ENCODE peak calls at places on chromosomes 11 and 22, in five cellular contexts. B is uterus, U is IMR-90, Y is HAP-1, T is GM23248. L is an unnamed sample.

GRCh38 chr22:41237707-41238569 is 2.8 kb downstream of the CHADL start:
- DNase-seq in U (peak; percentile 13), B (no peak), T (peak; percentile 59), Y (peak; percentile 27), L (peak; percentile 42)

GRCh38 chr11:2995893-2996554 is 3.9 kb upstream of the NAP1L4 start:
- DNase-seq in Y (no peak), U (no peak), B (no peak), T (no peak), L (no peak)

GRCh38 chr11:118223992-118224391 is 819 bp downstream of the JAML start:
- DNase-seq in T (no peak), B (no peak), Y (no peak), U (no peak), L (no peak)

GRCh38 chr11:112113539-112114457 is 27.1 kb downstream of the SDHD start:
- DNase-seq in T (peak; percentile 80), B (no peak), Y (peak; percentile 70), U (peak; percentile 69), L (no peak)

GRCh38 chr22:24553597-24554315 is 1.2 kb downstream of the GUCD1 start:
- DNase-seq in T (peak; percentile 64), B (no peak), U (peak; percentile 40), Y (no peak), L (peak; percentile 27)

GRCh38 chr22:49055406-49055805 is 772.3 kb downstream of the BRD1 start:
- DNase-seq in T (no peak), B (no peak), Y (no peak), U (no peak), L (no peak)

GRCh38 chr11:2216400-2217064 is 44.9 kb upstream of the TH start:
- DNase-seq in Y (no peak), T (no peak), B (no peak), U (no peak), L (no peak)

GRCh38 chr11:134995746-134996145 is 583.7 kb upstream of the B3GAT1 start:
- DNase-seq in U (no peak), B (no peak), Y (peak; percentile 79), T (no peak), L (peak; percentile 56)

GRCh38 chr11:93487032-93487483 is 56.1 kb downstream of the SMCO4 start:
- DNase-seq in B (peak; percentile 42), U (no peak), T (no peak), Y (no peak), L (no peak)

GRCh38 chr22:20399866-20400605 is 6.1 kb downstream of the ZNF74 start:
- DNase-seq in Y (no peak), B (no peak), T (no peak), U (no peak), L (no peak)

GRCh38 chr22:32478994-32479393 is 4.4 kb downstream of the FBXO7 start:
- DNase-seq in U (peak; percentile 28), T (peak; percentile 73), Y (no peak), B (no peak), L (no peak)

GRCh38 chr11:86818466-86819282 is 18.3 kb downstream of the PRSS23 start:
- DNase-seq in B (no peak), Y (peak; percentile 71), U (peak; percentile 81), T (peak; percentile 90), L (peak; percentile 80)

GRCh38 chr11:62012451-62013265 is 45.2 kb upstream of the FTH1 start:
- DNase-seq in Y (no peak), T (peak; percentile 73), U (peak; percentile 42), B (no peak), L (no peak)

GRCh38 chr11:2374456-2375201 is 2.5 kb upstream of the CD81 start:
- DNase-seq in B (no peak), Y (no peak), U (no peak), T (no peak), L (no peak)

GRCh38 chr11:59285716-59286260 is 72.9 kb upstream of the OR5AN1 start:
- DNase-seq in U (no peak), B (no peak), T (peak; percentile 11), Y (no peak), L (no peak)
- H3K9me3 ChIP-seq in U (no peaks in the 10 kb centered on the region), B (no peaks in the 10 kb centered on the region), T (no peaks in the 10 kb centered on the region), Y (no peaks in the 10 kb centered on the region), L (no peaks in the 10 kb centered on the region)

GRCh38 chr11:68373189-68373809 is 60.9 kb downstream of the LRP5 start:
- DNase-seq in Y (no peak), U (peak; percentile 61), T (peak; percentile 68), B (peak; percentile 66), L (peak; percentile 87)
- H3K4me1 ChIP-seq in Y (no peaks in the 10 kb centered on the region), U (peaks cover 16% of the 10 kb centered on the region), T (peaks cover 15% of the 10 kb centered on the region), B (peaks cover 45% of the 10 kb centered on the region), L (peaks cover 33% of the 10 kb centered on the region)

GRCh38 chr11:71140206-71140919 is 112.0 kb downstream of the SHANK2 start:
- DNase-seq in B (no peak), U (no peak), T (no peak), Y (no peak), L (peak; percentile 64)
- H3K9me3 ChIP-seq in B (no peaks in the 10 kb centered on the region), U (no peaks in the 10 kb centered on the region), T (no peaks in the 10 kb centered on the region), Y (no peaks in the 10 kb centered on the region), L (no peaks in the 10 kb centered on the region)

GRCh38 chr11:103471546-103471945 is 362.3 kb downstream of the DYNC2H1 start:
- DNase-seq in Y (no peak), U (no peak), B (no peak), T (no peak), L (no peak)
- H3K4me1 ChIP-seq in Y (peaks cover 12% of the 10 kb centered on the region), U (no peaks in the 10 kb centered on the region), B (no peaks in the 10 kb centered on the region), T (no peaks in the 10 kb centered on the region), L (peaks cover 7% of the 10 kb centered on the region)

DNA sequence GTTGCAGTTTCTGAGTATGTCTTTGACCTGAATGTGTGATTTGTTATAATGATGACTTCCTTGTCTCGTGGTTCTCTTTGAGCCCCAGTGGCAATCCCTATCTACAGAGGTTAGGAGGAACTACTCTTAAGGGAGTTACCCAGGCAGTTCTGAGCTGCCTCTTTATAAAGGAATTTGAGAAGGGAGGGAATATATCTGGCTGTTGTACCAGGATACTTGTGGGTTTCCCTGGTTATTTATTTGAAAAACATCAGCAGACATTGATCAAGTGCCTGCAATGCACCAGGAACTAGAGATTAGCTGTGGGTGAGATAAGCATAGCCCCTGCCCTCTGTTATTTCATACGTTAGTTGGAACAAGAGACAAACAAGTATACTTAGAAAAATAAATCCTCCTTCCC is 243.6 kb upstream of the ARHGAP20 start:
- DNase-seq in Y (no peak), U (no peak), B (no peak), T (no peak), L (no peak)
- H3K9me3 ChIP-seq in Y (no peaks in the 10 kb centered on the region), U (no peaks in the 10 kb centered on the region), B (no peaks in the 10 kb centered on the region), T (no peaks in the 10 kb centered on the region), L (no peaks in the 10 kb centered on the region)

GRCh38 chr11:85769758-85770157 is 41.2 kb downstream of the SYTL2 start:
- DNase-seq in T (no peak), U (no peak), Y (no peak), B (no peak), L (peak; percentile 77)

GRCh38 chr11:85774256-85775097 is 36.5 kb downstream of the SYTL2 start:
- DNase-seq in B (no peak), Y (no peak), U (no peak), T (no peak), L (no peak)

GRCh38 chr11:85768473-85769146 is 42.3 kb downstream of the SYTL2 start:
- DNase-seq in U (no peak), Y (no peak), T (no peak), B (no peak), L (no peak)

GRCh38 chr11:85771568-85771967 is 39.4 kb downstream of the SYTL2 start:
- DNase-seq in B (no peak), U (no peak), Y (no peak), T (no peak), L (no peak)

GRCh38 chr11:85772700-85773099 is 38.2 kb downstream of the SYTL2 start:
- DNase-seq in U (peak; percentile 87), Y (no peak), B (no peak), T (no peak), L (peak; percentile 87)
- H3K4me1 ChIP-seq in U (peaks cover 16% of the 10 kb centered on the region), Y (peaks cover 13% of the 10 kb centered on the region), B (no peaks in the 10 kb centered on the region), T (no peaks in the 10 kb centered on the region), L (peaks cover 45% of the 10 kb centered on the region)

GRCh38 chr11:34649597-34649996 is 28.7 kb downstream of the EHF start:
- DNase-seq in T (no peak), B (no peak), Y (no peak), U (no peak), L (no peak)
- H3K9me3 ChIP-seq in T (no peaks in the 10 kb centered on the region), B (no peaks in the 10 kb centered on the region), Y (no peaks in the 10 kb centered on the region), U (no peaks in the 10 kb centered on the region), L (no peaks in the 10 kb centered on the region)

DNA sequence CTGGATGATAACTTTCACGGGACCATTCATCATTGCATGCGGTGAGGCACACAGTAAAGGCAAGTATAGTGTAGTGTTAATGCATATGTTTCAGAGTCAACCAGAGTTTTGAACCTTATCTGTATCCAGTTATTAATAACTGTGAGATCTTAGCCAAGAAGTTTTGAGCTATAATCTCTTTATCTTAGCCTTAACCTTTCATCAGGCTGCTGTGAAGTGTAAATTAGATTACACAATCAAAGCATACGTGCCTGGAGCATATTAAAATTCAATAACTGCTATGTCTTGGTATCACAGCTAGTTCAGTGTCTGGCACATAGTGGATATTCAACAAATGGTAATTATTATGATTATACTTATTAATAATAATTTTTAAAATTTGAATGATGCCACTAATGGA is 70.8 kb upstream of the SC5D start:
- DNase-seq in Y (no peak), T (no peak), U (no peak), B (no peak), L (no peak)
- H3K4me1 ChIP-seq in Y (peaks cover 3% of the 10 kb centered on the region), T (no peaks in the 10 kb centered on the region), U (no peaks in the 10 kb centered on the region), B (no peaks in the 10 kb centered on the region), L (no peaks in the 10 kb centered on the region)

DNA sequence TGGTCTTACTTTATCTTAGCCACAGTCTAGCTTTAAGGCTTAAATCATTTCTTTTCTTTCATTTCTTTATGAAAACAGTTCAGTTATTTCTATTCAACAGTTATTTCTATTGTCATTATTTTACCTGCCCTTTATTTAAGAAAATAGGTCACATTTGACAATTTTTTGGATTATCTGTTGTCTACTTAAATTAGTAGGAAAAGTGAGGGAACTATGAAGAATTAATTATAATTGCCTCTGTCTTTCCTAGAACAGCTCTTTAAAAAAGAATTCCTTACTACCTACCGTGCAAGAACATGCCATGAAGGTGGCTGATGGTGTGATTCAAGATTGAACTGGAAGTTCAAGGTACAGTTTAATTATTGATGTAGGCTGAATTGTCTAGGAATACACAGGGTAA is at the start of gene OR4C6:
- DNase-seq in U (no peak), B (no peak), Y (no peak), T (no peak), L (no peak)
- H3K9me3 ChIP-seq in U (peaks cover 12% of the 10 kb centered on the region), B (no peaks in the 10 kb centered on the region), Y (no peaks in the 10 kb centered on the region), T (no peaks in the 10 kb centered on the region), L (no peaks in the 10 kb centered on the region)